ENCODE peak calls at places on chromosomes 16 and 17, in seven cellular contexts. One of them, this sample, is unnamed.

GRCh38 chr16:81429045-81429521 is 15.5 kb upstream of the CMIP start:
- DNase-seq in dorsolateral prefrontal cortex: no peak
- DNase-seq in endothelial cell: peak
- DNase-seq in GM13976: no peak
- DNase-seq in sigmoid colon: no peak
- DNase-seq in Calu3: peak
- DNase-seq in AG10803: peak
- DNase-seq in this sample: no peak

GRCh38 chr16:72721981-72722380 is 325.9 kb downstream of the ZFHX3 start:
- DNase-seq in dorsolateral prefrontal cortex: no peak
- DNase-seq in endothelial cell: no peak
- DNase-seq in GM13976: no peak
- DNase-seq in sigmoid colon: no peak
- DNase-seq in Calu3: no peak
- DNase-seq in AG10803: no peak
- DNase-seq in this sample: no peak

GRCh38 chr16:57999971-58000705 is at the start of gene ZNF319:
- DNase-seq in dorsolateral prefrontal cortex: no peak
- DNase-seq in endothelial cell: no peak
- DNase-seq in GM13976: no peak
- DNase-seq in sigmoid colon: no peak
- DNase-seq in Calu3: no peak
- DNase-seq in AG10803: peak
- DNase-seq in this sample: no peak

GRCh38 chr17:52106638-52107261 is 51.8 kb downstream of the CA10 start:
- DNase-seq in dorsolateral prefrontal cortex: peak
- DNase-seq in endothelial cell: peak
- DNase-seq in GM13976: peak
- DNase-seq in sigmoid colon: no peak
- DNase-seq in Calu3: peak
- DNase-seq in AG10803: peak
- DNase-seq in this sample: no peak

GRCh38 chr17:42333053-42333452 is 44.8 kb downstream of the STAT5A start:
- DNase-seq in dorsolateral prefrontal cortex: no peak
- DNase-seq in endothelial cell: no peak
- DNase-seq in GM13976: no peak
- DNase-seq in sigmoid colon: no peak
- DNase-seq in Calu3: no peak
- DNase-seq in AG10803: no peak
- DNase-seq in this sample: no peak

GRCh38 chr17:38727661-38728220 is 2.4 kb upstream of the CISD3 start:
- DNase-seq in dorsolateral prefrontal cortex: no peak
- DNase-seq in endothelial cell: no peak
- DNase-seq in GM13976: no peak
- DNase-seq in sigmoid colon: no peak
- DNase-seq in Calu3: no peak
- DNase-seq in AG10803: no peak
- DNase-seq in this sample: no peak

GRCh38 chr16:2955779-2956565 is 8.1 kb upstream of the KREMEN2 start:
- DNase-seq in dorsolateral prefrontal cortex: no peak
- DNase-seq in endothelial cell: no peak
- DNase-seq in GM13976: no peak
- DNase-seq in sigmoid colon: no peak
- DNase-seq in Calu3: no peak
- DNase-seq in AG10803: no peak
- DNase-seq in this sample: no peak

GRCh38 chr17:13572581-13572980 is 29.1 kb downstream of the HS3ST3A1 start:
- DNase-seq in dorsolateral prefrontal cortex: no peak
- DNase-seq in endothelial cell: no peak
- DNase-seq in GM13976: no peak
- DNase-seq in sigmoid colon: no peak
- DNase-seq in Calu3: no peak
- DNase-seq in AG10803: peak
- DNase-seq in this sample: no peak

GRCh38 chr16:66524601-66525164 is 25.2 kb downstream of the TK2 start:
- DNase-seq in dorsolateral prefrontal cortex: no peak
- DNase-seq in endothelial cell: no peak
- DNase-seq in GM13976: peak
- DNase-seq in sigmoid colon: no peak
- DNase-seq in Calu3: no peak
- DNase-seq in AG10803: no peak
- DNase-seq in this sample: no peak

GRCh38 chr16:47664653-47665325 is 203.7 kb downstream of the PHKB start:
- DNase-seq in dorsolateral prefrontal cortex: no peak
- DNase-seq in endothelial cell: no peak
- DNase-seq in GM13976: no peak
- DNase-seq in sigmoid colon: no peak
- DNase-seq in Calu3: no peak
- DNase-seq in AG10803: no peak
- DNase-seq in this sample: no peak

GRCh38 chr16:381788-382717 is at the start of gene PGAP6:
- DNase-seq in dorsolateral prefrontal cortex: peak
- DNase-seq in endothelial cell: peak
- DNase-seq in GM13976: peak
- DNase-seq in sigmoid colon: peak
- DNase-seq in Calu3: peak
- DNase-seq in AG10803: peak
- DNase-seq in this sample: no peak

GRCh38 chr17:78409191-78409621 is 30.8 kb downstream of the PGS1 start:
- DNase-seq in dorsolateral prefrontal cortex: no peak
- DNase-seq in endothelial cell: no peak
- DNase-seq in GM13976: no peak
- DNase-seq in sigmoid colon: no peak
- DNase-seq in Calu3: peak
- DNase-seq in AG10803: no peak
- DNase-seq in this sample: no peak

GRCh38 chr17:45345554-45346254 is 28.9 kb upstream of the MAP3K14 start:
- DNase-seq in dorsolateral prefrontal cortex: no peak
- DNase-seq in endothelial cell: no peak
- DNase-seq in GM13976: no peak
- DNase-seq in sigmoid colon: peak
- DNase-seq in Calu3: no peak
- DNase-seq in AG10803: peak
- DNase-seq in this sample: no peak

GRCh38 chr17:81561494-81561885 is 9.3 kb upstream of the FAAP100 start:
- DNase-seq in dorsolateral prefrontal cortex: no peak
- DNase-seq in endothelial cell: no peak
- DNase-seq in GM13976: no peak
- DNase-seq in sigmoid colon: no peak
- DNase-seq in Calu3: no peak
- DNase-seq in AG10803: no peak
- DNase-seq in this sample: no peak

GRCh38 chr16:66581246-66581952 is 2.1 kb downstream of the CMTM2 start:
- DNase-seq in dorsolateral prefrontal cortex: no peak
- DNase-seq in endothelial cell: no peak
- DNase-seq in GM13976: no peak
- DNase-seq in sigmoid colon: no peak
- DNase-seq in Calu3: no peak
- DNase-seq in AG10803: no peak
- DNase-seq in this sample: no peak

GRCh38 chr17:19650826-19651225 is 2.3 kb downstream of the ALDH3A2 start:
- DNase-seq in dorsolateral prefrontal cortex: no peak
- DNase-seq in endothelial cell: no peak
- DNase-seq in GM13976: no peak
- DNase-seq in sigmoid colon: no peak
- DNase-seq in Calu3: no peak
- DNase-seq in AG10803: peak
- DNase-seq in this sample: no peak

GRCh38 chr17:29581583-29582253 is 7.7 kb downstream of the GIT1 start:
- DNase-seq in dorsolateral prefrontal cortex: no peak
- DNase-seq in endothelial cell: no peak
- DNase-seq in GM13976: no peak
- DNase-seq in sigmoid colon: no peak
- DNase-seq in Calu3: no peak
- DNase-seq in AG10803: no peak
- DNase-seq in this sample: no peak

GRCh38 chr16:58814348-58814801 is 80.3 kb upstream of the GOT2 start:
- DNase-seq in dorsolateral prefrontal cortex: peak
- DNase-seq in endothelial cell: peak
- DNase-seq in GM13976: peak
- DNase-seq in sigmoid colon: no peak
- DNase-seq in Calu3: peak
- DNase-seq in AG10803: peak
- DNase-seq in this sample: no peak

DNA sequence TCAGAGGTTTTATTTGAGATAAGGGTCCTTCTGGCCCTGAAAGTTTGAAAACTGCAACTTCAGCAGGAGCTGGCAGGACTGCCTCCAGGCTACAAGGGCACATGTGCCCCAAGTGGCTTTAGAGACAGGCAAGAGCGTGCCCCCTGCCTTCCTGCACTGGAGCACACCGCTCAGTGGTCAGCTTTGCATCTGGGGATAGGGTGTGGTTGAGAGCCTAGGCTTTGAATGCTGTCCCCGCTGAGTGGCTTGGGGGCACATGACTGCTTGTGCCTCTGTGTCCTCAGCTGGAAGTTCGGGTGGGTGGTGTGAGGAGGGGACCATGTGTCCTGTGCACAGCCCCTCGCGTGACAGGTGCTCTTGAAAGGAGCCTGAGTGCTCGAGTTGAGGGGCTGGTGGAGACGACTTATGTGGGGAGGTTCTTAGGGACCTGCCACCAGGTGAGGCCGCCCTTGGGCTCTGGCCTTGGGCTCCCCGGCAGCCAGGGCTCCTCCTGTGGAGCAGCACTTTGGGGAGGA is 29.8 kb downstream of the MGRN1 start:
- DNase-seq in dorsolateral prefrontal cortex: no peak
- DNase-seq in endothelial cell: no peak
- DNase-seq in GM13976: no peak
- DNase-seq in sigmoid colon: no peak
- DNase-seq in Calu3: no peak
- DNase-seq in AG10803: no peak
- DNase-seq in this sample: no peak
- TF ChIP-seq CTCF in dorsolateral prefrontal cortex: no peak
- TF ChIP-seq CTCF in endothelial cell: no peak
- TF ChIP-seq CTCF in GM13976: no peak
- TF ChIP-seq CTCF in sigmoid colon: no peak
- TF ChIP-seq CTCF in Calu3: no peak
- TF ChIP-seq CTCF in AG10803: no peak
- TF ChIP-seq CTCF in this sample: no peak

GRCh38 chr17:31698751-31699150 is 160.3 kb downstream of the COPRS start:
- DNase-seq in dorsolateral prefrontal cortex: no peak
- DNase-seq in endothelial cell: no peak
- DNase-seq in GM13976: no peak
- DNase-seq in sigmoid colon: no peak
- DNase-seq in Calu3: no peak
- DNase-seq in AG10803: no peak
- DNase-seq in this sample: no peak

GRCh38 chr17:31697838-31698237 is 161.2 kb downstream of the COPRS start:
- DNase-seq in dorsolateral prefrontal cortex: no peak
- DNase-seq in endothelial cell: no peak
- DNase-seq in GM13976: no peak
- DNase-seq in sigmoid colon: no peak
- DNase-seq in Calu3: no peak
- DNase-seq in AG10803: no peak
- DNase-seq in this sample: peak

GRCh38 chr17:31695456-31696090 is 163.5 kb downstream of the COPRS start:
- DNase-seq in dorsolateral prefrontal cortex: no peak
- DNase-seq in endothelial cell: no peak
- DNase-seq in GM13976: no peak
- DNase-seq in sigmoid colon: no peak
- DNase-seq in Calu3: no peak
- DNase-seq in AG10803: peak
- DNase-seq in this sample: peak

GRCh38 chr17:31696703-31697325 is 162.2 kb downstream of the COPRS start:
- DNase-seq in dorsolateral prefrontal cortex: no peak
- DNase-seq in endothelial cell: no peak
- DNase-seq in GM13976: no peak
- DNase-seq in sigmoid colon: no peak
- DNase-seq in Calu3: no peak
- DNase-seq in AG10803: no peak
- DNase-seq in this sample: peak

DNA sequence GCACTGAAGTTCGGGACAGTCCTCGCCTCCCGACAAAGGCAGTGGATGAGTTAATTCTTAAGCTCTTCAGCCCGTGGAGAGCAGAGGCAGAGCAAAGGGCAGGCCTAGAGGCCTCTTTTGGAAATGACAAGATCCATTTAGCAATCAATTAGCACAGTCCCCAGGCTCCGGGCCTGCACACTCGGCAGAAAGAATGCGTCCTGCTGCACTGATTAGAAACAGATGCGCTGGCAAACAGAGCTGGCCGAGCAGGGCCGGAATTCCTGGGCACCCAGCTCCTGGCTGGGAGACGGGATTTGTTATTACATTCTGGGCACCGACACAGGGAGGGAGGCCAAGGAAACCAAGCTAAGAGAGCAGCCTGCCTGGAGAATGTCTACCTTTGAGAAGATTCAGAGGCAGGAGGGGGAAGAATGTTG is 162.9 kb downstream of the COPRS start:
- DNase-seq in dorsolateral prefrontal cortex: peak
- DNase-seq in endothelial cell: no peak
- DNase-seq in GM13976: no peak
- DNase-seq in sigmoid colon: peak
- DNase-seq in Calu3: no peak
- DNase-seq in AG10803: peak
- DNase-seq in this sample: peak
- TF ChIP-seq CTCF in dorsolateral prefrontal cortex: no peak
- TF ChIP-seq CTCF in endothelial cell: no peak
- TF ChIP-seq CTCF in GM13976: no peak
- TF ChIP-seq CTCF in sigmoid colon: peak
- TF ChIP-seq CTCF in Calu3: no peak
- TF ChIP-seq CTCF in AG10803: peak
- TF ChIP-seq CTCF in this sample: peak

GRCh38 chr17:82750241-82750905 is 1.5 kb upstream of the TBCD start:
- DNase-seq in dorsolateral prefrontal cortex: no peak
- DNase-seq in endothelial cell: no peak
- DNase-seq in GM13976: no peak
- DNase-seq in sigmoid colon: no peak
- DNase-seq in Calu3: no peak
- DNase-seq in AG10803: no peak
- DNase-seq in this sample: no peak
- TF ChIP-seq CTCF in dorsolateral prefrontal cortex: no peak
- TF ChIP-seq CTCF in endothelial cell: no peak
- TF ChIP-seq CTCF in GM13976: no peak
- TF ChIP-seq CTCF in sigmoid colon: no peak
- TF ChIP-seq CTCF in Calu3: no peak
- TF ChIP-seq CTCF in AG10803: no peak
- TF ChIP-seq CTCF in this sample: no peak

DNA sequence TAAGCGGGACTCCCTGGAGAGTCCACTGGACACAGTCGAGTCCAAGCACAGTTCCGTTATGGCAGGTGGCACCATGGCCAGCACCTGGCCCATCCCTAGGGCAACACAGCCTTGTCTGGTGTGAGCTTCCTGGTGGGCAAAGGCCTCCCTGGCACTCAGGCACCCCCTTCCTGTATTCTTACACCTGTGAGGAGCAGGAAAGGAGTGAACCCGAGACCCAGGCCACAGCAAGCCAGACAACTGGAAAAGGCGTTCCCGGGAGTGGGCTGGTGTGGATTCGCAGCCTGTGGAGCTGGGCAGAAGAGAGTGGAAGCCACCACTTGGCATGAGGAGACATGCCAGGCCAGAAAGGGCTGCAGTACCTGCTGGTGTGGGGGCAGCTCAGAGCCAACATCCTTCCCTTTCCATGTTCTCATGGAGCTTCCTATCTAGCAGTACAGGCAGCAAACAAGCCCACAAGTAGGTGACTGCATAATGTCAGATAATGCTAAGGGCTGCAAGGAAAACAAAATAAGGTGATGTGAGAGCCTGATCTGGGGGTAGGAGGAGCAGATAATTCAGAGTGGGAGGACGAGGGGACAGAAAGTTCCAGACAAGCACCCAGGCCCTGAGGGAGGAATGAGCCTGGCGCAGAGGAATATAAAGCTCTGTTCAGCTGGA is 87.0 kb downstream of the GNAO1 start:
- DNase-seq in dorsolateral prefrontal cortex: peak
- DNase-seq in endothelial cell: no peak
- DNase-seq in GM13976: no peak
- DNase-seq in sigmoid colon: no peak
- DNase-seq in Calu3: no peak
- DNase-seq in AG10803: no peak
- DNase-seq in this sample: no peak
- TF ChIP-seq CTCF in dorsolateral prefrontal cortex: no peak
- TF ChIP-seq CTCF in endothelial cell: no peak
- TF ChIP-seq CTCF in GM13976: no peak
- TF ChIP-seq CTCF in sigmoid colon: no peak
- TF ChIP-seq CTCF in Calu3: no peak
- TF ChIP-seq CTCF in AG10803: no peak
- TF ChIP-seq CTCF in this sample: no peak

This sample was measured in type B pancreatic cell.